ENCODE peak calls at places on chromosomes 12 and 14, in nine cellular contexts. X, G, W, Z, T, S, E, Y and V are unnamed samples.

GRCh38 chr14:77926942-77927341 is 127.0 kb downstream of the ADCK1 start:
- DNase-seq in T (no peak), Y (no peak), X (no peak), Z (no peak), W (no peak), G (no peak), E (no peak), S (no peak), V (no peak)

GRCh38 chr14:21155963-21156362 is at the start of gene OR5AU1:
- DNase-seq in S (no peak), X (no peak), G (no peak), Y (no peak), T (no peak), Z (no peak), E (no peak), W (no peak), V (no peak)

GRCh38 chr12:49808686-49809368 is 19.4 kb downstream of the NCKAP5L start:
- DNase-seq in T (no peak), G (no peak), X (no peak), Z (no peak), E (no peak), S (no peak), W (no peak), Y (peak), V (no peak)

GRCh38 chr12:46442239-46442638 is 69.7 kb upstream of the SLC38A2 start:
- DNase-seq in S (no peak), Y (no peak), E (no peak), G (peak), W (no peak), X (no peak), T (no peak), Z (no peak), V (no peak)

GRCh38 chr12:112013601-112014402 is 576 bp downstream of the ERP29 start:
- DNase-seq in S (peak), W (peak), Y (peak), X (peak), Z (peak), T (no peak), E (peak), G (peak), V (peak)

GRCh38 chr12:98352218-98352811 is 163.1 kb upstream of the TMPO start:
- DNase-seq in Y (no peak), Z (no peak), W (no peak), S (no peak), E (no peak), T (no peak), G (peak), X (no peak), V (no peak)

GRCh38 chr12:81668475-81668874 is 90.7 kb downstream of the PPFIA2 start:
- DNase-seq in X (no peak), Y (no peak), G (peak), Z (no peak), W (no peak), S (peak), E (no peak), T (no peak), V (no peak)

GRCh38 chr14:23169622-23170021 is 13.8 kb downstream of the SLC7A8 start:
- DNase-seq in T (no peak), W (no peak), G (no peak), Y (no peak), S (no peak), X (no peak), Z (no peak), E (no peak), V (no peak)

GRCh38 chr14:95498622-95499353 is 17.7 kb downstream of the SYNE3 start:
- DNase-seq in T (no peak), Y (no peak), S (no peak), E (no peak), W (no peak), Z (no peak), X (no peak), G (no peak), V (no peak)

GRCh38 chr12:9114946-9115345 is 773 bp downstream of the A2M start:
- DNase-seq in W (no peak), Z (no peak), T (no peak), E (no peak), G (no peak), X (no peak), S (no peak), Y (no peak), V (no peak)

GRCh38 chr12:21456291-21456780 is 18.9 kb downstream of the PYROXD1 start:
- DNase-seq in Y (no peak), W (no peak), E (no peak), X (no peak), G (no peak), T (no peak), Z (no peak), S (no peak), V (no peak)

DNA sequence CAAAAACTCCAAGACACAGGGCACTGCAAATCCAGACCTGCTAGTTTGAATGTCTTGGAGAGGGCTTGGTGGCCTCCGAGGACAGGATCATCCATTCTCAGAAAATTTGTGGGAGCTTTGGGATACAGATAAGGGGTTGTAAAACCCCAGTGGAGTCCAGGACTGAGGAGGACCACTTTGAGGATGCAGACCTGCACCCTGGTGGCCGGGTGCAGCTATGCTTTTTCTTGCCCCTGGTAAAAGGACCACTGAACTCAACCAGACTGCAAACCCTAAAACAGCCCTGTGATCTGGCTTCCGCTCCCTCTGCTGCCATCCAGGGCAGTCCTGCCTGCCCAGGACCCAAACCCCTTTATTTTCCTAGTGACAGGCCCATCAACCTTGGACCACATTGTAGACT is 169.5 kb upstream of the DAAM1 start:
- DNase-seq in Z (no peak), G (no peak), S (no peak), T (no peak), E (no peak), Y (no peak), X (no peak), W (no peak), V (no peak)
- TF ChIP-seq CTCF in Z (peak), G (peak), S (peak), T (peak), E (no peak), Y (no peak), X (peak), W (no peak), V (peak)

GRCh38 chr14:100562751-100563150 is 24.5 kb downstream of the BEGAIN start:
- DNase-seq in Z (no peak), X (no peak), E (no peak), G (no peak), Y (no peak), S (no peak), T (no peak), W (no peak), V (no peak)

GRCh38 chr14:100566119-100566518 is 21.1 kb downstream of the BEGAIN start:
- DNase-seq in T (no peak), Y (no peak), X (no peak), W (no peak), E (peak), G (no peak), Z (no peak), S (no peak), V (no peak)

GRCh38 chr14:100565650-100566049 is 21.6 kb downstream of the BEGAIN start:
- DNase-seq in Y (no peak), X (no peak), S (no peak), W (no peak), T (no peak), Z (no peak), E (no peak), G (no peak), V (no peak)

GRCh38 chr14:100566586-100566985 is 20.6 kb downstream of the BEGAIN start:
- DNase-seq in E (no peak), S (no peak), Y (no peak), G (no peak), W (no peak), T (no peak), Z (no peak), X (no peak), V (no peak)

DNA sequence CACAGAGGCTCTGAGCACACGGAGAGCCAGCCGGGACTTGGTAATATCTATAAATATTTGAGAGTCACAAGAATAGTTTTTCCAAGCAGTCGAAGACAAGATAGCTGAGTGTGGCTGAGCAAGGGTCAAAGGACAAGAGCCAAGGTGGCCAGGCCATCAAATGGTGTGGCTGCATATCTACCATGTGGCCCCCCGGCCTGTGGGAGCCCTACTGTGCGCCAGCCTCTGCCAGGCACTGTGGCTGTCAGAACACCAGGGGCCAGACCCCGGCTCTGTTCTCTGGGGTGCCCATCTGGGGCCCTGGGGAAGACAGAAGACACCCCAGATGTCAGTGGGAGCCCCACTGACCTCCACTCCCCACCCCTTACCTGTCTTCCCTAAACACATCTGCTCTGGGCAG is 22.7 kb downstream of the BEGAIN start:
- DNase-seq in E (no peak), Y (no peak), T (no peak), W (no peak), X (no peak), Z (no peak), S (no peak), G (no peak), V (no peak)
- TF ChIP-seq CTCF in E (no peak), Y (no peak), T (no peak), W (no peak), X (no peak), Z (no peak), S (no peak), G (no peak), V (no peak)

GRCh38 chr12:113898466-113898865 is 67.7 kb downstream of the RBM19 start:
- DNase-seq in Y (no peak), G (no peak), E (no peak), T (no peak), Z (no peak), W (no peak), S (no peak), X (no peak), V (no peak)
- TF ChIP-seq CTCF in Y (no peak), G (no peak), E (no peak), T (no peak), Z (no peak), W (no peak), S (no peak), X (no peak), V (no peak)

DNA sequence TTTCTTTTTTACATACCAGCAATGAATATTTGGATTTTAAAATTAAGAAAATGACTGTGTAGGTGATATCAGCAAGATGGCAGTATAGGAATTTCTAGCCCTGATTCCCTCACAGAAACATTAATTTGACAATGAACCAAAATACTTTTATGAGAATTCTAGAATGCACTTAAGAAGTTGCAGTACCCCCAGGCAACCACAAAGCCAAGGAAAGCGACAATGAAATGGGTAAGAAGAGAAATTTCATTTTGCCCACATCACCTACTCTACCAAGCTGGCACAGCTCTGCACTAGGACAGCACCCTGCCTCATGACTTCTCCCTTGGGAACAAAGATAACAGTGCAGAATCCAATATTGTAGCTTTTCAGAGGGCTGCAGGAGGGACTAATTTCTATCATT is 6.6 kb downstream of the OR9K2 start:
- DNase-seq in T (no peak), Z (no peak), E (no peak), X (no peak), G (no peak), W (no peak), S (no peak), Y (no peak), V (no peak)
- TF ChIP-seq CTCF in T (no peak), Z (peak), E (no peak), X (peak), G (no peak), W (no peak), S (no peak), Y (peak), V (peak)

GRCh38 chr14:63543000-63543825 is at the start of gene PPP2R5E:
- DNase-seq in Z (peak), G (peak), W (peak), E (peak), Y (peak), T (peak), X (peak), S (peak), V (peak)

GRCh38 chr14:63542231-63542999 is 762 bp downstream of the PPP2R5E start:
- DNase-seq in W (no peak), E (peak), T (no peak), Y (peak), X (no peak), S (peak), G (peak), Z (peak), V (no peak)

GRCh38 chr14:63545431-63545830 is 2.3 kb upstream of the PPP2R5E start:
- DNase-seq in W (no peak), T (no peak), E (no peak), Y (no peak), Z (no peak), S (no peak), G (no peak), X (no peak), V (no peak)

GRCh38 chr14:63543826-63544320 is 696 bp upstream of the PPP2R5E start:
- DNase-seq in Y (peak), E (no peak), W (no peak), X (no peak), T (no peak), Z (no peak), S (no peak), G (no peak), V (no peak)

DNA sequence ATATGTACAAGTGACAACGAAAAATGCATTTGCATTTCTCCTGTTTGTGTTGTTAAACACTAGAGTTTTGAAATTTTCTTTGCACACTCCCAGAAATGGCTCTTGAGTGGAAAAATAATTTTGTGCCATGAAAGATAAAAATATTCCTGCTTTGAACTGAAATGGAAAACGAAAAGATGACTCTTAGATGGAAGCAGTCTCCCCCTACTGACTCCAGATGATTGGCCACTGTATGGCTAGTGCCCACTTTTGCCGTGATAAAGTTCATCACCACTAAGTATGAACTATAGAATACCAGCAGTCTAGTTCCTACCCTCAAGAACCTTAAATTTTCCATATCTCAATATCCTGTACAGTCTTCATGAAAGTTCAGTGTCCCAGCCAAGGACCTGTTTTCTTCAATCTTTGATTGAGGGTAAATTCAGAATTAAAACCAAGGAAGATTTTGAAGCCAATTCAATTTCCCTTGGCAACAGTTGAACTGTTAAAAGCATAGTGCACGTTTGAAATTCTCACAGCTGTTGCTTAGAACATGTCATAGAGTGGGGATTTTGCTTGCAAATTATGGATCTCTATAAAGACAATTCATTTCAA is 1.6 kb upstream of the PPP2R5E start:
- DNase-seq in X (no peak), Z (no peak), G (peak), E (no peak), W (no peak), T (no peak), Y (no peak), S (no peak), V (no peak)
- TF ChIP-seq CTCF in X (peak), Z (no peak), G (peak), E (peak), W (peak), T (peak), Y (peak), S (no peak), V (peak)

GRCh38 chr14:65287264-65288131 is 125.0 kb upstream of the FUT8 start:
- DNase-seq in Z (no peak), G (no peak), E (peak), W (peak), S (peak), X (no peak), T (no peak), Y (no peak), V (no peak)
- TF ChIP-seq CTCF in Z (no peak), G (no peak), E (no peak), W (no peak), S (no peak), X (no peak), T (no peak), Y (no peak), V (no peak)

GRCh38 chr12:15011162-15011561 is 38.3 kb downstream of the PDE6H start:
- DNase-seq in Y (no peak), E (no peak), Z (no peak), S (no peak), T (no peak), W (no peak), X (no peak), G (no peak), V (no peak)
- TF ChIP-seq CTCF in Y (peak), E (no peak), Z (no peak), S (peak), T (peak), W (no peak), X (peak), G (peak), V (peak)

DNA sequence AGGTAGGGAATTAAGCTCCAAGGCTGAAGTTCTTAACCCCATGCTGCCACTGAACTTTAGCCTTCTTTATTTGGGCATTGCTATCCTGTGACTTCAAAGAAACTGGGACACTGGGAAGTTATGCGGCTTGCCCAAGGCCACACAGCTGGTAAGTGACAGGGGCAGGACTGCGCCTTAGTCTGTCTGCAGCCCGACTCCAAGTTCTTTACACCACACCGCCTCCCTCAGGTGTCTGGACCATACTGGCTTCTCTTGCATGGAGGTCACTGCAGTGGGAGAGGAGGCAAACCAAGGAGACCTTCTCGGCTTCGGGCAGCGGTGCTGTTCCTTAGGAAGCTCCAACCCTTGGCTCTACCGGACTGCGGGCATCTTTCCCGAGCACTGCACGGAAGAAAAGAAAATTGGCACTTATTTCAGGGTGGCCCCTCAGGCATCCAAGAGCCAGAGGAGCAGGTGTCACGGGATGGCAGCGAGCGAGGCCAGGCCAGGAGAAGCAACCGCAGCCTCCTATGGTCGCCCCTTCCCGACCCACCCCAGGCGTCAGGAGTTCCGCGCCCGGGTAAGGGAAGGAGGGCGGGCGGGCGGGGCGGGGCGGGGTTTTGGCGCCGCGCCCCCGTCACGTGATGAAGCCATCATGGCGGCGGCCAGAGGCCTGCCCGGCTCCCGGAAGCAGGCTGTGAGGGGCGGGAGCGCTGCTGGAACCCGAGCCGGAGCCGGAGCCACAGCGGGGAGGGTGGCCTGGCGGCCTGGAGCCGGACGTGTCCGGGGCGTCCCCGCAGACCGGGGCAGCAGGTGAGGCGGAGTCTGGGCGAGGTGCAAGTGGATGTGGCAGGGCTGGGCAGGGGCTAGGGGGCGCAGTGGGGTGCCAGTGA is 16.4 kb upstream of the ESPL1 start:
- DNase-seq in X (peak), Z (peak), Y (peak), W (peak), G (peak), E (peak), S (peak), T (peak), V (peak)
- TF ChIP-seq CTCF in X (peak), Z (no peak), Y (peak), W (peak), G (peak), E (peak), S (peak), T (peak), V (no peak)